ENCODE peak calls at places on chromosomes 3 and 15, in nine cellular contexts. One of them, this sample, is unnamed.

GRCh38 chr15:73965730-73966103 is 26.4 kb downstream of the STOML1 start:
- DNase-seq in Caco-2: no peak
- DNase-seq in left ventricle myocardium inferior: no peak
- DNase-seq in pancreas: no peak
- DNase-seq in cardiac muscle cell: no peak
- DNase-seq in fibroblast of lung: peak; percentile 66
- DNase-seq in ovary: no peak
- DNase-seq in CD8-positive, alpha-beta T cell: no peak
- DNase-seq in AG04450: no peak
- DNase-seq in this sample: no peak

GRCh38 chr3:74531491-74531890 is 83.0 kb downstream of the CNTN3 start:
- DNase-seq in Caco-2: no peak
- DNase-seq in CD8-positive, alpha-beta T cell: no peak
- DNase-seq in pancreas: no peak
- DNase-seq in fibroblast of lung: no peak
- DNase-seq in left ventricle myocardium inferior: no peak
- DNase-seq in AG04450: no peak
- DNase-seq in ovary: no peak
- DNase-seq in cardiac muscle cell: peak; percentile 17
- DNase-seq in this sample: no peak

GRCh38 chr3:7683431-7683830 is 818.2 kb upstream of the LMCD1 start:
- DNase-seq in pancreas: no peak
- DNase-seq in left ventricle myocardium inferior: no peak
- DNase-seq in ovary: no peak
- DNase-seq in cardiac muscle cell: peak; percentile 31
- DNase-seq in CD8-positive, alpha-beta T cell: no peak
- DNase-seq in Caco-2: no peak
- DNase-seq in fibroblast of lung: no peak
- DNase-seq in AG04450: no peak
- DNase-seq in this sample: no peak

GRCh38 chr3:105355355-105356063 is 11.2 kb upstream of the ALCAM start:
- DNase-seq in left ventricle myocardium inferior: no peak
- DNase-seq in ovary: no peak
- DNase-seq in cardiac muscle cell: no peak
- DNase-seq in CD8-positive, alpha-beta T cell: no peak
- DNase-seq in Caco-2: no peak
- DNase-seq in fibroblast of lung: no peak
- DNase-seq in AG04450: no peak
- DNase-seq in pancreas: no peak
- DNase-seq in this sample: no peak

GRCh38 chr3:14425574-14426304 is 23.3 kb downstream of the SLC6A6 start:
- DNase-seq in CD8-positive, alpha-beta T cell: peak; percentile 45
- DNase-seq in Caco-2: no peak
- DNase-seq in cardiac muscle cell: no peak
- DNase-seq in AG04450: no peak
- DNase-seq in ovary: no peak
- DNase-seq in fibroblast of lung: no peak
- DNase-seq in left ventricle myocardium inferior: no peak
- DNase-seq in pancreas: peak; percentile 24
- DNase-seq in this sample: no peak

GRCh38 chr15:90836296-90836871 is 32.0 kb upstream of the FURIN start:
- DNase-seq in left ventricle myocardium inferior: no peak
- DNase-seq in Caco-2: no peak
- DNase-seq in fibroblast of lung: peak; percentile 81
- DNase-seq in ovary: no peak
- DNase-seq in AG04450: peak; percentile 59
- DNase-seq in pancreas: no peak
- DNase-seq in CD8-positive, alpha-beta T cell: no peak
- DNase-seq in cardiac muscle cell: peak; percentile 69
- DNase-seq in this sample: no peak

GRCh38 chr3:165635791-165636681 is 201.2 kb downstream of the BCHE start:
- DNase-seq in pancreas: no peak
- DNase-seq in cardiac muscle cell: no peak
- DNase-seq in left ventricle myocardium inferior: no peak
- DNase-seq in fibroblast of lung: no peak
- DNase-seq in AG04450: no peak
- DNase-seq in CD8-positive, alpha-beta T cell: no peak
- DNase-seq in ovary: no peak
- DNase-seq in Caco-2: no peak
- DNase-seq in this sample: no peak

GRCh38 chr3:110814170-110815007 is 257.2 kb upstream of the NECTIN3 start:
- DNase-seq in cardiac muscle cell: peak; percentile 81
- DNase-seq in Caco-2: no peak
- DNase-seq in pancreas: no peak
- DNase-seq in fibroblast of lung: peak; percentile 98
- DNase-seq in left ventricle myocardium inferior: no peak
- DNase-seq in CD8-positive, alpha-beta T cell: no peak
- DNase-seq in ovary: no peak
- DNase-seq in AG04450: peak; percentile 81
- DNase-seq in this sample: peak; percentile 55

GRCh38 chr3:56373386-56373785 is 94.9 kb downstream of the ERC2 start:
- DNase-seq in CD8-positive, alpha-beta T cell: no peak
- DNase-seq in Caco-2: no peak
- DNase-seq in ovary: no peak
- DNase-seq in cardiac muscle cell: no peak
- DNase-seq in left ventricle myocardium inferior: no peak
- DNase-seq in AG04450: no peak
- DNase-seq in fibroblast of lung: no peak
- DNase-seq in pancreas: no peak
- DNase-seq in this sample: no peak

GRCh38 chr3:153246805-153247204 is 84.8 kb downstream of the RAP2B start:
- DNase-seq in AG04450: peak; percentile 71
- DNase-seq in ovary: no peak
- DNase-seq in Caco-2: no peak
- DNase-seq in fibroblast of lung: peak; percentile 93
- DNase-seq in cardiac muscle cell: peak; percentile 66
- DNase-seq in CD8-positive, alpha-beta T cell: no peak
- DNase-seq in pancreas: no peak
- DNase-seq in left ventricle myocardium inferior: no peak
- DNase-seq in this sample: peak; percentile 87

GRCh38 chr3:58351920-58352319 is 19.2 kb downstream of the PXK start:
- DNase-seq in pancreas: no peak
- DNase-seq in left ventricle myocardium inferior: no peak
- DNase-seq in CD8-positive, alpha-beta T cell: no peak
- DNase-seq in Caco-2: no peak
- DNase-seq in fibroblast of lung: no peak
- DNase-seq in AG04450: no peak
- DNase-seq in cardiac muscle cell: no peak
- DNase-seq in ovary: no peak
- DNase-seq in this sample: no peak

GRCh38 chr3:58347984-58348383 is 15.3 kb downstream of the PXK start:
- DNase-seq in ovary: no peak
- DNase-seq in AG04450: no peak
- DNase-seq in CD8-positive, alpha-beta T cell: no peak
- DNase-seq in pancreas: no peak
- DNase-seq in left ventricle myocardium inferior: no peak
- DNase-seq in fibroblast of lung: no peak
- DNase-seq in cardiac muscle cell: no peak
- DNase-seq in Caco-2: no peak
- DNase-seq in this sample: no peak

GRCh38 chr3:58349792-58350626 is 17.3 kb downstream of the PXK start:
- DNase-seq in AG04450: no peak
- DNase-seq in cardiac muscle cell: no peak
- DNase-seq in left ventricle myocardium inferior: no peak
- DNase-seq in ovary: no peak
- DNase-seq in Caco-2: no peak
- DNase-seq in pancreas: no peak
- DNase-seq in fibroblast of lung: no peak
- DNase-seq in CD8-positive, alpha-beta T cell: no peak
- DNase-seq in this sample: no peak

GRCh38 chr3:58352624-58353023 is 19.9 kb downstream of the PXK start:
- DNase-seq in pancreas: no peak
- DNase-seq in AG04450: no peak
- DNase-seq in Caco-2: no peak
- DNase-seq in CD8-positive, alpha-beta T cell: no peak
- DNase-seq in fibroblast of lung: no peak
- DNase-seq in left ventricle myocardium inferior: no peak
- DNase-seq in ovary: no peak
- DNase-seq in cardiac muscle cell: no peak
- DNase-seq in this sample: no peak

GRCh38 chr3:58350627-58351013 is 17.9 kb downstream of the PXK start:
- DNase-seq in CD8-positive, alpha-beta T cell: no peak
- DNase-seq in AG04450: no peak
- DNase-seq in left ventricle myocardium inferior: no peak
- DNase-seq in pancreas: no peak
- DNase-seq in cardiac muscle cell: peak; percentile 37
- DNase-seq in fibroblast of lung: peak; percentile 51
- DNase-seq in ovary: no peak
- DNase-seq in Caco-2: no peak
- DNase-seq in this sample: no peak
- H3K4me3 ChIP-seq in CD8-positive, alpha-beta T cell: no peak overlapping the region
- H3K4me3 ChIP-seq in AG04450: no peak overlapping the region
- H3K4me3 ChIP-seq in left ventricle myocardium inferior: no peak overlapping the region
- H3K4me3 ChIP-seq in pancreas: no peak overlapping the region
- H3K4me3 ChIP-seq in cardiac muscle cell: no peak overlapping the region
- H3K4me3 ChIP-seq in fibroblast of lung: no peak overlapping the region
- H3K4me3 ChIP-seq in ovary: no peak overlapping the region
- H3K4me3 ChIP-seq in Caco-2: no peak overlapping the region
- H3K4me3 ChIP-seq in this sample: no peak overlapping the region

DNA sequence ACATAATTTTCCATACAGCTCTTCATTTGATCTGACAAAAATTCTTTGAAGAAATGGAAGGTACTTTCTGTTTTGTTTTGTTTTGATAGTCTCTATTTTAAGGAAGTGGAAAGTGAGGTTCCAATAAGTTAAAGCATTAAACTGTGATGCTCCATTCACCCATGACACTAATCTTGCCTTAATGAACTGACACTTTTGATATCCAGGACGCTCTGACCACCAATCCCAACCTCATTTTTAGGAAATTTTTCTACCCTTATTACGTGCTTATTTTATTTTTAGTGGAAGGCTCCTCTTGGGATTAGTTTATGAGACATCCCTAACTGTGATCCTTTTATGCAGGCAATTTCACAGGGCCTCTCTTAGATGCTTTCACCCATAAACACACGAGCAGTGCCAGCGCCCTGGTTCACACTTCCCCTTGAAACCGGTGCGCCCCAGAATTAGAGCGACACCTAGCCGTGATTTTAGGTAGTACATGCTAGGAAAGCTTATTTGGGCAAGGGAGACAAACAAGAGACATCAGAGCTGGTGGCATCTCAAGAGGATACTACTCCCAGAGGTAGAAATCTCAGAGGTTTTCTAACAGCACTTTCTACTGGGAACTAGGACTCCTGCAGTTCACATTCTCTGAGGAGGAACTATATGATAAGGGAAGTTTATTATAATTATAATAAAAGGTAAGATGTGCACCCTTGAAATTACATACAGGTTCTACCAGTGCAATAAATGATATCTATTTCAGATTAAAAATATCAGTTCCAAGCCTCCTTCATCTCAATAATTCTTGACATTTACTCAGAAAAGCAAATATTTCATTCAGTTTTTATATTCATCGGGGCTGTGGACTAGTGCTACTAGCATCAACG is 173.9 kb downstream of the SLC9A9 start:
- DNase-seq in Caco-2: peak; percentile 55
- DNase-seq in cardiac muscle cell: peak; percentile 84
- DNase-seq in left ventricle myocardium inferior: peak; percentile 44
- DNase-seq in pancreas: peak; percentile 52
- DNase-seq in AG04450: peak; percentile 13
- DNase-seq in fibroblast of lung: peak; percentile 78
- DNase-seq in ovary: peak; percentile 75
- DNase-seq in CD8-positive, alpha-beta T cell: peak; percentile 72
- DNase-seq in this sample: no peak
- TF ChIP-seq CTCF in Caco-2: peak; percentile 85
- TF ChIP-seq CTCF in cardiac muscle cell: peak; percentile 93
- TF ChIP-seq CTCF in left ventricle myocardium inferior: peak; percentile 91
- TF ChIP-seq CTCF in pancreas: peak; percentile 66
- TF ChIP-seq CTCF in AG04450: peak; percentile 98
- TF ChIP-seq CTCF in fibroblast of lung: peak; percentile 91
- TF ChIP-seq CTCF in ovary: peak; percentile 47
- TF ChIP-seq CTCF in CD8-positive, alpha-beta T cell: peak; percentile 90
- TF ChIP-seq CTCF in this sample: peak; percentile 92

GRCh38 chr3:46885612-46886011 is 8.1 kb downstream of the PTH1R start:
- DNase-seq in cardiac muscle cell: no peak
- DNase-seq in Caco-2: no peak
- DNase-seq in AG04450: no peak
- DNase-seq in fibroblast of lung: no peak
- DNase-seq in CD8-positive, alpha-beta T cell: no peak
- DNase-seq in ovary: no peak
- DNase-seq in left ventricle myocardium inferior: no peak
- DNase-seq in pancreas: no peak
- DNase-seq in this sample: no peak

GRCh38 chr3:46883252-46884185 is 6.0 kb downstream of the PTH1R start:
- DNase-seq in ovary: peak; percentile 59
- DNase-seq in pancreas: no peak
- DNase-seq in CD8-positive, alpha-beta T cell: no peak
- DNase-seq in Caco-2: no peak
- DNase-seq in cardiac muscle cell: peak; percentile 63
- DNase-seq in fibroblast of lung: peak; percentile 31
- DNase-seq in left ventricle myocardium inferior: no peak
- DNase-seq in AG04450: no peak
- DNase-seq in this sample: no peak

GRCh38 chr3:46884929-46885328 is 7.4 kb downstream of the PTH1R start:
- DNase-seq in AG04450: no peak
- DNase-seq in fibroblast of lung: no peak
- DNase-seq in pancreas: no peak
- DNase-seq in CD8-positive, alpha-beta T cell: no peak
- DNase-seq in ovary: no peak
- DNase-seq in left ventricle myocardium inferior: no peak
- DNase-seq in Caco-2: no peak
- DNase-seq in cardiac muscle cell: no peak
- DNase-seq in this sample: no peak

GRCh38 chr3:46882377-46883015 is 5.0 kb downstream of the PTH1R start:
- DNase-seq in pancreas: peak; percentile 72
- DNase-seq in Caco-2: no peak
- DNase-seq in cardiac muscle cell: peak; percentile 70
- DNase-seq in AG04450: no peak
- DNase-seq in ovary: peak; percentile 71
- DNase-seq in CD8-positive, alpha-beta T cell: no peak
- DNase-seq in left ventricle myocardium inferior: no peak
- DNase-seq in fibroblast of lung: peak; percentile 52
- DNase-seq in this sample: no peak

DNA sequence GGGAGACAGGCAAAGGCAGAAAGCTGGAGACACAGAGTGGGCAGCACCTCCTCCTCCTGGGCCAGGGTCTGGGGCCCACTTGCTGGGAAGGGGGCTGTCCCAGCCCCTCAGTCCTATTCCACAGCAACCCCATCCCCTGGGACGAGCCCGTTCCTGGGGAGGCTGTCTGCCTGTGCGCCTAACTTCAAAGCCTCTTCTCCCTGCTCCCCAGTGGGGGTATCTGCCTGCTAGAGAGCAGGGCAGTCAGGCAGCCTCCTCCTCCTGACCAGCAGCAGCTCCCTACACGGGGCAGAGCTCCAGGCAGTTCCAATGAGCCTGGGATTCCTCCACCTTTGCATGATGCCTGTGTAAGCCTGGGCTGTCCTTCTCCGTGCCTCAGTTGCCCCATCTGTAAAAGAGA is 6.9 kb downstream of the PTH1R start:
- DNase-seq in ovary: no peak
- DNase-seq in fibroblast of lung: no peak
- DNase-seq in Caco-2: no peak
- DNase-seq in AG04450: no peak
- DNase-seq in pancreas: no peak
- DNase-seq in cardiac muscle cell: no peak
- DNase-seq in left ventricle myocardium inferior: no peak
- DNase-seq in CD8-positive, alpha-beta T cell: no peak
- DNase-seq in this sample: no peak
- H3K27me3 ChIP-seq in ovary: no peaks in the 10 kb centered on the region
- H3K27me3 ChIP-seq in fibroblast of lung: peaks cover 52% of the 10 kb centered on the region
- H3K27me3 ChIP-seq in Caco-2: no peaks in the 10 kb centered on the region
- H3K27me3 ChIP-seq in AG04450: peaks cover 79% of the 10 kb centered on the region
- H3K27me3 ChIP-seq in pancreas: peaks cover 4% of the 10 kb centered on the region
- H3K27me3 ChIP-seq in cardiac muscle cell: no peaks in the 10 kb centered on the region
- H3K27me3 ChIP-seq in left ventricle myocardium inferior: peaks cover 43% of the 10 kb centered on the region
- H3K27me3 ChIP-seq in CD8-positive, alpha-beta T cell: peaks cover 20% of the 10 kb centered on the region
- H3K27me3 ChIP-seq in this sample: peaks cover 29% of the 10 kb centered on the region

GRCh38 chr3:48299746-48300361 is 33.6 kb downstream of the SPINK8 start:
- DNase-seq in fibroblast of lung: no peak
- DNase-seq in AG04450: no peak
- DNase-seq in ovary: no peak
- DNase-seq in cardiac muscle cell: no peak
- DNase-seq in Caco-2: no peak
- DNase-seq in CD8-positive, alpha-beta T cell: no peak
- DNase-seq in pancreas: no peak
- DNase-seq in left ventricle myocardium inferior: no peak
- DNase-seq in this sample: no peak
- H3K4me3 ChIP-seq in fibroblast of lung: no peak overlapping the region
- H3K4me3 ChIP-seq in AG04450: no peak overlapping the region
- H3K4me3 ChIP-seq in ovary: peak overlapping the region; percentile 71
- H3K4me3 ChIP-seq in cardiac muscle cell: no peak overlapping the region
- H3K4me3 ChIP-seq in Caco-2: peak overlapping the region; percentile 83
- H3K4me3 ChIP-seq in CD8-positive, alpha-beta T cell: peak overlapping the region; percentile 97
- H3K4me3 ChIP-seq in pancreas: no peak overlapping the region
- H3K4me3 ChIP-seq in left ventricle myocardium inferior: peak overlapping the region; percentile 95
- H3K4me3 ChIP-seq in this sample: peak overlapping the region; percentile 93